ENCODE peak calls at places on chromosomes 3 and 15, in four cellular contexts. One of them, this sample, is unnamed.

GRCh38 chr15:51267714-51268105 is 70.7 kb downstream of the CYP19A1 start:
- DNase-seq in HepG2: no peak
- DNase-seq in SK-N-SH: peak
- DNase-seq in WTC11: peak
- DNase-seq in this sample: no peak

GRCh38 chr3:54772707-54773106 is 155.2 kb downstream of the LRTM1 start:
- DNase-seq in HepG2: no peak
- DNase-seq in WTC11: no peak
- DNase-seq in SK-N-SH: no peak
- DNase-seq in this sample: no peak

GRCh38 chr3:44323341-44323955 is 15.1 kb upstream of the TCAIM start:
- DNase-seq in SK-N-SH: peak
- DNase-seq in WTC11: peak
- DNase-seq in HepG2: peak
- DNase-seq in this sample: peak

GRCh38 chr3:132537297-132537696 is 59.8 kb upstream of the ACKR4 start:
- DNase-seq in HepG2: no peak
- DNase-seq in SK-N-SH: no peak
- DNase-seq in WTC11: no peak
- DNase-seq in this sample: no peak

GRCh38 chr15:89728254-89728653 is 22.8 kb downstream of the MESP1 start:
- DNase-seq in SK-N-SH: no peak
- DNase-seq in WTC11: no peak
- DNase-seq in HepG2: no peak
- DNase-seq in this sample: no peak

GRCh38 chr3:100850721-100851120 is 141.4 kb downstream of the TFG start:
- DNase-seq in HepG2: no peak
- DNase-seq in WTC11: no peak
- DNase-seq in SK-N-SH: no peak
- DNase-seq in this sample: no peak

GRCh38 chr15:98063871-98064270 is 103.4 kb downstream of the ARRDC4 start:
- DNase-seq in SK-N-SH: no peak
- DNase-seq in WTC11: no peak
- DNase-seq in HepG2: no peak
- DNase-seq in this sample: no peak

GRCh38 chr15:58574612-58575011 is 142.8 kb downstream of the LIPC start:
- DNase-seq in HepG2: peak
- DNase-seq in SK-N-SH: no peak
- DNase-seq in WTC11: no peak
- DNase-seq in this sample: no peak

GRCh38 chr3:171498921-171499320 is 38.7 kb upstream of the TNIK start:
- DNase-seq in WTC11: no peak
- DNase-seq in SK-N-SH: no peak
- DNase-seq in HepG2: no peak
- DNase-seq in this sample: no peak

GRCh38 chr3:139505829-139506386 is 29.6 kb upstream of the RBP2 start:
- DNase-seq in HepG2: no peak
- DNase-seq in SK-N-SH: no peak
- DNase-seq in WTC11: no peak
- DNase-seq in this sample: no peak

GRCh38 chr3:67384790-67385397 is 269.5 kb downstream of the SUCLG2 start:
- DNase-seq in SK-N-SH: peak
- DNase-seq in HepG2: peak
- DNase-seq in WTC11: peak
- DNase-seq in this sample: peak

GRCh38 chr3:164903820-164904451 is 174.4 kb downstream of the SI start:
- DNase-seq in HepG2: no peak
- DNase-seq in WTC11: no peak
- DNase-seq in SK-N-SH: no peak
- DNase-seq in this sample: no peak

GRCh38 chr3:55873523-55874254 is 386.6 kb upstream of the WNT5A start:
- DNase-seq in HepG2: peak
- DNase-seq in SK-N-SH: no peak
- DNase-seq in WTC11: no peak
- DNase-seq in this sample: no peak

GRCh38 chr3:78992830-78993229 is 775.0 kb downstream of the ROBO1 start:
- DNase-seq in HepG2: no peak
- DNase-seq in WTC11: no peak
- DNase-seq in SK-N-SH: no peak
- DNase-seq in this sample: no peak

GRCh38 chr15:40136470-40136869 is 24.4 kb upstream of the BUB1B start:
- DNase-seq in WTC11: no peak
- DNase-seq in SK-N-SH: no peak
- DNase-seq in HepG2: no peak
- DNase-seq in this sample: no peak

GRCh38 chr15:40142428-40142827 is 18.4 kb upstream of the BUB1B start:
- DNase-seq in SK-N-SH: no peak
- DNase-seq in HepG2: no peak
- DNase-seq in WTC11: no peak
- DNase-seq in this sample: no peak

GRCh38 chr15:40133544-40133943 is 24.9 kb upstream of the BMF start:
- DNase-seq in SK-N-SH: no peak
- DNase-seq in WTC11: no peak
- DNase-seq in HepG2: no peak
- DNase-seq in this sample: no peak

GRCh38 chr15:40137011-40137906 is 23.6 kb upstream of the BUB1B start:
- DNase-seq in HepG2: no peak
- DNase-seq in SK-N-SH: no peak
- DNase-seq in WTC11: peak
- DNase-seq in this sample: no peak

GRCh38 chr15:40137907-40138570 is 22.8 kb upstream of the BUB1B start:
- DNase-seq in SK-N-SH: no peak
- DNase-seq in WTC11: no peak
- DNase-seq in HepG2: no peak
- DNase-seq in this sample: no peak
- TF ChIP-seq FOXJ3 in SK-N-SH: no peak
- TF ChIP-seq FOXJ3 in WTC11: no peak
- TF ChIP-seq FOXJ3 in HepG2: no peak
- TF ChIP-seq FOXJ3 in this sample: no peak

GRCh38 chr3:129015388-129016105 is 14.4 kb downstream of the EFCC1 start:
- DNase-seq in SK-N-SH: no peak
- DNase-seq in WTC11: no peak
- DNase-seq in HepG2: no peak
- DNase-seq in this sample: peak
- TF ChIP-seq FOXJ3 in SK-N-SH: no peak
- TF ChIP-seq FOXJ3 in WTC11: no peak
- TF ChIP-seq FOXJ3 in HepG2: no peak
- TF ChIP-seq FOXJ3 in this sample: no peak

DNA sequence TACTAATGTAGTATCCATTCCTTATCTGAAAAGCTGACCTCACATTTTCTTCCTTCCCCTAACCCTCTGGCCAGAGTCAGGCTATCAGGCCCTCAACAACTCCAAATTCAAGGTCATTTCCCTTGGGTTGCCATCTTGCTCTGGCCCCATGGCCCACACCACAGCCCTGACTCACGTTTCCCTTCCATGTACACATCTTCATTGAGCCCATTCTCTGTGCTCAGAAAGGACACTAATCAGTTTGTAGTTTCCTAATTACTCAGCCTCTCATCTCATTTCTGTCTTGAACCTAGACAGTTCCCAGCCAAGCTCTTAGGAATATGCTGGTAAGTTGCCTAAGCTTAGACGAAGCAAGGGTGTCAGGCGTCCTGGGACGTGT is 14.9 kb downstream of the TGM5 start:
- DNase-seq in HepG2: no peak
- DNase-seq in WTC11: no peak
- DNase-seq in SK-N-SH: no peak
- DNase-seq in this sample: no peak
- TF ChIP-seq FOXJ3 in HepG2: no peak
- TF ChIP-seq FOXJ3 in WTC11: no peak
- TF ChIP-seq FOXJ3 in SK-N-SH: no peak
- TF ChIP-seq FOXJ3 in this sample: no peak

DNA sequence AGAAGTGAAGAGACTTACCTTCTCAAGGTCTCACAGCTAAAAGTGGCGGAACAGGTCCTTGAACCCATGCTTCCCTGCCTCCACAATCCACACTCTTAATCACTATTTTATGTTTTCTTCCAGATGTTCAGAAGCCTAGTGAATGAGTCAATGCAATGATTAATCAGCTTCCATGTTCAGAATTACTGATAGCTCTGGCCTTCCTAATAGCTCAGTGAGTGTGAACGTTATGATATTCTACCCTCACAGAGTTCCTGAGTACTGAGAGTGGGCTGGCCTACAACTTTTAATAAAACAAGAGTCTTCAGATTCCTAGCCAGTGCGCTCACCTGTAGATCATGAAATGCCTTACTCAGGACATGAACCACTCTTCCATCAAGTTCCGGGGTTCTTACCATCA is 443.0 kb upstream of the ADAMTS9 start:
- DNase-seq in HepG2: no peak
- DNase-seq in WTC11: no peak
- DNase-seq in SK-N-SH: no peak
- DNase-seq in this sample: no peak
- TF ChIP-seq FOXJ3 in HepG2: no peak
- TF ChIP-seq FOXJ3 in WTC11: no peak
- TF ChIP-seq FOXJ3 in SK-N-SH: no peak
- TF ChIP-seq FOXJ3 in this sample: no peak

DNA sequence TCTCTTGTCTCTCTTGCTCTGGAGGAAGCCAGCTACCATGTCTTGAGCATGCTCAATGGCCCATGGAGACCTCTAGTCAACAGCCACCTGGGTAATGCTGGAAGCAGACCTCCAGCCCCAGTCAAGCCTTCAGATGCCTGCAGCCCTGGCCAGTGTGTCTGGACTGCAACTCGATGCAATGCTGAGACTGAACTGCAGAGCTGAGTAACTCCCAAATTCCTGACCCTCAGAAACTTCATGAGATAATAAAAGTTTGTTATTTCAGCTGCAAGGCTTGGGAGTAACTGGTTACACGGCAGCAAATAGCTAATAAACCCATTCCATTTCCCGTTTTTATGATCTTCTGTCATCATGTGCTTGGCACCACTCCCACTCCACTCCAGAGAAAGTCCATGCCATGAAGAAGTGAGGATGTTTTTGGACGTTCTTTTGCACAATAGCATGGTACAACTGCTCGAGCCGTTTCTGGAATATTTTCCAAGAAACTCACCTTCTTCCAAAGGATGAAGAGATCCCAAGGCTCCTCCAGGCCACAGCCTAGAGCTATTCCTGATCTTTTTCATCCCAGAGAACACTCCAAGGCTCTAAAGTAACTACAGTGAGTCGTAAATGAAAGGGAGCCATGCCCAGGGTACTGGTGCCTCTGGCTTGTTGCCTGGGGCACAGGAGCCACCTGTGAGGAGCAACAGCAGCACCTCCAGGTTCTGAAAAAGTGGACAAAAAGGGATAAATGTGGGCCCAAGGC is 72.0 kb upstream of the KLF13 start:
- DNase-seq in SK-N-SH: no peak
- DNase-seq in HepG2: no peak
- DNase-seq in WTC11: no peak
- DNase-seq in this sample: no peak
- TF ChIP-seq FOXJ3 in SK-N-SH: no peak
- TF ChIP-seq FOXJ3 in HepG2: no peak
- TF ChIP-seq FOXJ3 in WTC11: no peak
- TF ChIP-seq FOXJ3 in this sample: no peak